ENCODE peak calls at places on chromosomes 4 and X, in ten cellular contexts. D, Y, I, R, L, F, M, V, K and X are unnamed samples.

GRCh38 chrX:118116308-118117068 is at the start of gene KLHL13:
- DNase-seq in Y (peak; percentile 10), M (no peak), F (peak; percentile 43), L (peak; percentile 64), V (no peak), D (peak; percentile 48), R (peak; percentile 26), I (no peak), K (peak; percentile 4), X (peak; percentile 5)

GRCh38 chr4:28482580-28482979 is 1621.9 kb downstream of the STIM2 start:
- DNase-seq in K (no peak), M (no peak), R (no peak), L (no peak), Y (no peak), V (no peak), F (no peak), D (no peak), I (no peak), X (no peak)

GRCh38 chrX:43386872-43387271 is 269.2 kb upstream of the MAOA start:
- DNase-seq in I (no peak), R (no peak), V (no peak), K (no peak), M (no peak), Y (no peak), D (no peak), L (no peak), F (no peak), X (no peak)

GRCh38 chr4:65645185-65645584 is 25.1 kb downstream of the EPHA5 start:
- DNase-seq in R (no peak), V (no peak), I (peak; percentile 44), L (no peak), D (no peak), F (no peak), K (peak; percentile 78), Y (no peak), M (no peak), X (no peak)

GRCh38 chrX:22278375-22278774 is 5.7 kb downstream of the CBLL2 start:
- DNase-seq in I (no peak), R (peak; percentile 23), V (no peak), Y (no peak), D (no peak), K (peak; percentile 9), F (no peak), M (no peak), L (no peak), X (no peak)

GRCh38 chrX:15988661-15989603 is 134.3 kb upstream of the AP1S2 start:
- DNase-seq in L (peak; percentile 15), F (no peak), V (peak; percentile 37), D (no peak), M (no peak), Y (peak; percentile 66), K (peak; percentile 53), I (peak; percentile 38), R (peak; percentile 85), X (no peak)

GRCh38 chr4:5928241-5928640 is 35.4 kb upstream of the CRMP1 start:
- DNase-seq in L (no peak), K (peak; percentile 3), V (no peak), Y (no peak), I (no peak), F (no peak), D (no peak), R (peak; percentile 1), M (no peak), X (no peak)

GRCh38 chr4:153988446-153988845 is 199.6 kb upstream of the SFRP2 start:
- DNase-seq in M (no peak), R (peak; percentile 48), V (no peak), I (no peak), D (no peak), L (no peak), F (no peak), K (peak; percentile 7), Y (peak; percentile 32), X (no peak)

GRCh38 chr4:184792334-184792733 is 33.4 kb downstream of the ACSL1 start:
- DNase-seq in L (no peak), R (no peak), M (no peak), K (peak; percentile 82), I (no peak), Y (peak; percentile 50), V (no peak), D (no peak), F (no peak), X (peak; percentile 33)

GRCh38 chr4:79578613-79579012 is 170.6 kb upstream of the GK2 start:
- DNase-seq in V (no peak), Y (no peak), L (no peak), R (no peak), I (no peak), K (no peak), D (no peak), M (no peak), F (no peak), X (peak; percentile 90)

GRCh38 chr4:8837181-8837811 is 34.3 kb downstream of the HMX1 start:
- DNase-seq in R (no peak), K (no peak), Y (no peak), F (no peak), V (no peak), I (no peak), D (peak; percentile 5), M (no peak), L (no peak), X (no peak)

GRCh38 chr4:95431678-95432077 is 117.1 kb downstream of the UNC5C start:
- DNase-seq in Y (no peak), M (no peak), V (no peak), F (no peak), I (no peak), K (no peak), R (no peak), L (no peak), D (no peak), X (no peak)

GRCh38 chr4:113116414-113117345 is 67.2 kb downstream of the ANK2 start:
- DNase-seq in L (peak; percentile 48), I (no peak), F (no peak), R (no peak), K (no peak), V (no peak), D (peak; percentile 18), Y (peak; percentile 29), M (no peak), X (no peak)

GRCh38 chrX:148133099-148133725 is 152.1 kb downstream of the FMR1NB start:
- DNase-seq in M (peak; percentile 29), L (no peak), V (peak; percentile 64), D (no peak), F (no peak), Y (peak; percentile 6), K (no peak), I (no peak), R (no peak), X (no peak)

GRCh38 chr4:6180841-6181631 is 19.3 kb downstream of the JAKMIP1 start:
- DNase-seq in V (peak; percentile 26), M (peak; percentile 85), I (no peak), L (no peak), D (no peak), K (no peak), R (no peak), F (no peak), Y (no peak), X (no peak)

GRCh38 chrX:150575415-150575814 is 7.0 kb downstream of the MTM1 start:
- DNase-seq in L (peak; percentile 16), F (no peak), K (peak; percentile 49), R (peak; percentile 55), D (no peak), I (no peak), Y (no peak), V (no peak), M (no peak), X (no peak)

GRCh38 chr4:73944061-73944875 is 37.6 kb downstream of the PF4 start:
- DNase-seq in V (no peak), M (no peak), F (no peak), I (no peak), R (peak; percentile 29), Y (peak; percentile 16), D (no peak), L (peak; percentile 42), K (no peak), X (no peak)

GRCh38 chr4:23881674-23882337 is 8.0 kb downstream of the PPARGC1A start:
- DNase-seq in M (peak; percentile 71), L (no peak), F (no peak), I (no peak), V (no peak), R (no peak), K (no peak), D (no peak), Y (no peak), X (no peak)
- TF ChIP-seq CTCF in M (peak; percentile 60), L (peak; percentile 11), F (peak; percentile 16), I (no peak), V (no peak), R (peak; percentile 4), K (no peak), D (no peak), Y (no peak), X (no peak)

GRCh38 chrX:23888887-23889501 is 18.7 kb downstream of the APOO start:
- DNase-seq in K (no peak), M (no peak), V (no peak), L (no peak), D (no peak), Y (peak; percentile 44), I (no peak), R (peak; percentile 41), F (no peak), X (no peak)
- H3K4me3 ChIP-seq in K (no peak overlapping the region), M (no peak overlapping the region), V (no peak overlapping the region), L (no peak overlapping the region), D (no peak overlapping the region), Y (no peak overlapping the region), I (no peak overlapping the region), R (no peak overlapping the region), F (no peak overlapping the region), X (no peak overlapping the region)

DNA sequence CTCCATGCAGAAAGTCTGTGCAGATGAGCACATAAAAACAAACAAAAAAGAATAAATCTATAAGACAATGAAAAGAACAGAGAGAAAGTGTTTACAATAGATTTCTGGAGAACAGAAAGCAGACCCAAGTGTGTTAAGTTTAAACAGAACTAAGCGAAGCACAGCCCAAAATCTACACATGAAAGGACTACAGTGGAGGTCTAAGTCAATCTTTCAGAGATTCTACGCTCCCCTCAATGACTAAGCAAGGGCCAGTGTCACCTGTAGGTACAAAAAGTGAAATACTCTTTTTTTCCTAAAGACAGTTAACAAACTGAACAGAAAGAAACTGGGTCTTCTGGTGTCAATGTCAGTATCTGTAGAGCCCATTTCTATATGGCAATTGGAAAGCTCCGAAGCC is 18.2 kb downstream of the CLOCK start:
- DNase-seq in L (no peak), F (no peak), D (no peak), R (no peak), Y (no peak), V (no peak), M (no peak), K (no peak), I (no peak), X (no peak)
- TF ChIP-seq CTCF in L (no peak), F (no peak), D (no peak), R (no peak), Y (no peak), V (no peak), M (no peak), K (no peak), I (no peak), X (no peak)

DNA sequence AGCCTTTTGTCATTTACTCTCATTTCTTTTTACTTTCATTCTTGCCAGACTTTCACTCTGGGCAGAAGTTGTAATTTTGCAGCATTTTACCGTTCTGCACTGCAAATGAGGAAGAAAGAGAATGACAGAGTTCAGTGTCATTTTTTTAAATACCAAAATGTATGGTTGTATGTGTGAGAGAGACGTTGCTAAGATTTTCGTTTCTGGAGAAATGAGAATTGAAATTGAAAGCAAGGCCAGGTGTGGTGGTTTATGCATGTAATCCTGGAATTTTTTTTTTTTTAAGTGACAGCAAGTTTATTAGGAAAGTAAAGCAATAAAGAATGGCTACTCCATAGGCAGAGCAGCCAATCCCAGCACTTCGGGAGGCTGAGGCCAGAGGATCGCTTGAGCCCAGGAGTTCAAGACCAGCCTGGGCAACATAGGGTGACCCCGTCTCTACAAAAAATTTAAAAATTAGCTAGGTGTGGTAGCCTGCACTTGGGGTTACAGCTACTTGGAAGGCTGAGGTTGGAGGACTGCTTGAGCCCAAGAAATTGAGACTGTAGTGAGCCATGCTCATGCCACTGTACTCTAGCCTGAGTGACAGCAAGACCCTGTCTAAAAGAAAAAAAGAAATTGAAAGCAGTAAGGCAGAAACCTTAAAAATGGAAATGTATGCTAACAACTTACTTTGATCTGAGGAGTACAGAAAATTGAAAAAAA is 12.9 kb downstream of the DCK start:
- DNase-seq in K (no peak), V (peak; percentile 69), I (no peak), D (no peak), Y (no peak), L (no peak), R (no peak), F (no peak), M (peak; percentile 85), X (no peak)
- H3K4me3 ChIP-seq in K (no peak overlapping the region), V (peak overlapping the region; percentile 53), I (no peak overlapping the region), D (no peak overlapping the region), Y (no peak overlapping the region), L (no peak overlapping the region), R (no peak overlapping the region), F (no peak overlapping the region), M (no peak overlapping the region), X (no peak overlapping the region)